ENCODE peak calls at places on chromosomes 5 and 9, in ten cellular contexts. E is H4, I is dorsolateral prefrontal cortex, F is mammary epithelial cell, J is PC-9, K is amniotic epithelial cell, A is T-helper 17 cell, G is T-helper 2 cell, V is renal cortical epithelial cell, R is fibroblast of pulmonary artery. Q is an unnamed sample.

GRCh38 chr9:121743441-121744001 is 92.1 kb downstream of the DAB2IP start:
- DNase-seq in E (peak), I (peak), F (peak), J (peak), K (peak), A (no peak), G (no peak), V (peak), R (peak), Q (peak)

GRCh38 chr5:107542831-107543231 is 127.9 kb downstream of the EFNA5 start:
- DNase-seq in E (peak), I (peak), F (peak), J (peak), K (peak), A (no peak), G (no peak), V (peak), R (peak), Q (peak)

GRCh38 chr9:9257999-9258398 is 1354.8 kb downstream of the PTPRD start:
- DNase-seq in E (no peak), I (no peak), F (no peak), J (no peak), K (no peak), A (no peak), G (no peak), V (no peak), R (no peak), Q (no peak)

GRCh38 chr5:151947924-151948323 is 23.3 kb upstream of the GLRA1 start:
- DNase-seq in E (no peak), I (no peak), F (peak), J (no peak), K (no peak), A (no peak), G (no peak), V (peak), R (no peak), Q (peak)

GRCh38 chr5:98214240-98215051 is 559.0 kb upstream of the RGMB start:
- DNase-seq in E (peak), I (no peak), F (peak), J (no peak), K (no peak), A (no peak), G (no peak), V (peak), R (peak), Q (no peak)

GRCh38 chr5:110865400-110866094 is 126.7 kb downstream of the SLC25A46 start:
- DNase-seq in E (peak), I (no peak), F (peak), J (peak), K (peak), A (no peak), G (peak), V (peak), R (peak), Q (peak)

GRCh38 chr5:160555836-160556660 is 134.4 kb downstream of the PTTG1 start:
- DNase-seq in E (no peak), I (no peak), F (peak), J (no peak), K (no peak), A (no peak), G (no peak), V (peak), R (no peak), Q (no peak)

GRCh38 chr5:66908230-66908629 is 288.4 kb downstream of the CD180 start:
- DNase-seq in E (no peak), I (no peak), F (no peak), J (no peak), K (no peak), A (no peak), G (no peak), V (no peak), R (no peak), Q (no peak)

GRCh38 chr9:91837982-91838731 is 111.9 kb downstream of the ROR2 start:
- DNase-seq in E (peak), I (peak), F (peak), J (peak), K (peak), A (no peak), G (no peak), V (peak), R (peak), Q (peak)

GRCh38 chr5:3429962-3430361 is 165.7 kb upstream of the IRX1 start:
- DNase-seq in E (no peak), I (no peak), F (no peak), J (no peak), K (no peak), A (no peak), G (no peak), V (no peak), R (no peak), Q (no peak)

GRCh38 chr5:62374090-62374489 is 29.6 kb downstream of the DIMT1 start:
- DNase-seq in E (no peak), I (no peak), F (no peak), J (no peak), K (no peak), A (no peak), G (no peak), V (no peak), R (no peak), Q (no peak)

GRCh38 chr9:97880336-97880735 is 27.3 kb downstream of the FOXE1 start:
- DNase-seq in E (no peak), I (no peak), F (no peak), J (no peak), K (no peak), A (no peak), G (no peak), V (peak), R (peak), Q (no peak)

GRCh38 chr9:114150608-114151007 is 4.7 kb upstream of the COL27A1 start:
- DNase-seq in E (no peak), I (no peak), F (no peak), J (no peak), K (no peak), A (no peak), G (no peak), V (no peak), R (no peak), Q (no peak)

GRCh38 chr9:22158275-22158674 is 149.2 kb upstream of the CDKN2B start:
- DNase-seq in E (no peak), I (no peak), F (peak), J (no peak), K (peak), A (no peak), G (no peak), V (peak), R (no peak), Q (peak)

GRCh38 chr5:82225525-82226172 is 52.5 kb downstream of the RPS23 start:
- DNase-seq in E (peak), I (peak), F (peak), J (peak), K (peak), A (peak), G (peak), V (peak), R (peak), Q (peak)

GRCh38 chr9:92618633-92619225 is 51.2 kb downstream of the IPPK start:
- DNase-seq in E (no peak), I (no peak), F (no peak), J (no peak), K (peak), A (no peak), G (no peak), V (no peak), R (no peak), Q (no peak)

GRCh38 chr9:136147038-136147889 is 28.6 kb upstream of the TMEM250 start:
- DNase-seq in E (no peak), I (no peak), F (no peak), J (no peak), K (no peak), A (no peak), G (no peak), V (no peak), R (no peak), Q (no peak)

GRCh38 chr9:89038354-89039091 is 47.3 kb downstream of the S1PR3 start:
- DNase-seq in E (no peak), I (peak), F (peak), J (no peak), K (peak), A (no peak), G (no peak), V (peak), R (peak), Q (peak)

GRCh38 chr5:126503602-126504104 is 80.4 kb downstream of the GRAMD2B start:
- DNase-seq in E (no peak), I (peak), F (no peak), J (no peak), K (peak), A (no peak), G (no peak), V (peak), R (peak), Q (no peak)

GRCh38 chr9:83032065-83032625 is 30.8 kb downstream of the RASEF start:
- DNase-seq in E (no peak), I (no peak), F (no peak), J (peak), K (no peak), A (no peak), G (no peak), V (no peak), R (no peak), Q (peak)

GRCh38 chr5:110262754-110263153 is 463.7 kb downstream of the TMEM232 start:
- DNase-seq in E (no peak), I (no peak), F (no peak), J (no peak), K (peak), A (no peak), G (no peak), V (peak), R (peak), Q (no peak)

GRCh38 chr5:42756630-42757601 is at the start of gene CCDC152:
- DNase-seq in E (no peak), I (peak), F (peak), J (no peak), K (peak), A (peak), G (peak), V (peak), R (peak), Q (no peak)

GRCh38 chr9:113692264-113692663 is 183.8 kb upstream of the ZNF618 start:
- DNase-seq in E (no peak), I (no peak), F (no peak), J (no peak), K (no peak), A (no peak), G (no peak), V (no peak), R (no peak), Q (no peak)

GRCh38 chr5:80874162-80874561 is 86.0 kb upstream of the RASGRF2 start:
- DNase-seq in E (no peak), I (no peak), F (no peak), J (no peak), K (no peak), A (no peak), G (no peak), V (no peak), R (no peak), Q (no peak)

GRCh38 chr9:134992755-134993124 is 75.0 kb upstream of the FCN1 start:
- DNase-seq in E (no peak), I (peak), F (no peak), J (no peak), K (no peak), A (no peak), G (no peak), V (no peak), R (no peak), Q (peak)

GRCh38 chr5:16593013-16593412 is 23.8 kb downstream of the RETREG1 start:
- DNase-seq in E (peak), I (no peak), F (no peak), J (no peak), K (peak), A (no peak), G (no peak), V (peak), R (no peak), Q (no peak)

GRCh38 chr5:54229041-54229780 is 81.2 kb downstream of the ARL15 start:
- DNase-seq in E (peak), I (peak), F (peak), J (peak), K (peak), A (peak), G (peak), V (peak), R (peak), Q (peak)

GRCh38 chr9:131214931-131215330 is 61.4 kb downstream of the FAM78A start:
- DNase-seq in E (no peak), I (no peak), F (no peak), J (no peak), K (no peak), A (no peak), G (no peak), V (no peak), R (no peak), Q (no peak)

GRCh38 chr9:122860319-122861142 is 32.1 kb upstream of the PDCL start:
- DNase-seq in E (peak), I (no peak), F (no peak), J (no peak), K (no peak), A (no peak), G (no peak), V (peak), R (no peak), Q (no peak)

GRCh38 chr9:124110307-124110915 is 98.8 kb downstream of the LHX2 start:
- DNase-seq in E (peak), I (peak), F (peak), J (peak), K (peak), A (no peak), G (peak), V (peak), R (peak), Q (peak)

GRCh38 chr5:154038241-154038603 is 488 bp downstream of the FAM114A2 start:
- DNase-seq in E (no peak), I (no peak), F (no peak), J (no peak), K (no peak), A (peak), G (peak), V (peak), R (no peak), Q (no peak)

GRCh38 chr5:147084702-147085101 is 150.1 kb upstream of the STK32A start:
- DNase-seq in E (no peak), I (peak), F (no peak), J (no peak), K (no peak), A (no peak), G (no peak), V (no peak), R (no peak), Q (no peak)

GRCh38 chr5:109152565-109152964 is 257.2 kb downstream of the PJA2 start:
- DNase-seq in E (no peak), I (no peak), F (no peak), J (no peak), K (no peak), A (no peak), G (no peak), V (no peak), R (no peak), Q (no peak)

GRCh38 chr9:121714873-121715272 is 63.4 kb downstream of the DAB2IP start:
- DNase-seq in E (no peak), I (no peak), F (no peak), J (no peak), K (no peak), A (no peak), G (no peak), V (no peak), R (no peak), Q (no peak)

GRCh38 chr5:82387041-82387818 is 109.1 kb upstream of the RPS23 start:
- DNase-seq in E (peak), I (no peak), F (no peak), J (no peak), K (peak), A (no peak), G (no peak), V (no peak), R (peak), Q (peak)

GRCh38 chr5:134784946-134785620 is 26.5 kb downstream of the DDX46 start:
- DNase-seq in E (no peak), I (no peak), F (no peak), J (no peak), K (peak), A (no peak), G (no peak), V (peak), R (peak), Q (no peak)

Q was measured in RWPE1.